ENCODE peak calls at places on chromosomes 3 and 15, in four cellular contexts. V is heart left ventricle, G is cardiac muscle cell, R is nephron progenitor cell. C is an unnamed sample.

GRCh38 chr3:171680690-171681416 is 129.4 kb downstream of the PLD1 start:
- DNase-seq in V (no peak), G (no peak), R (no peak), C (no peak)

GRCh38 chr3:66195347-66195783 is 25.4 kb upstream of the SLC25A26 start:
- DNase-seq in G (peak; percentile 54), R (peak; percentile 53), V (peak; percentile 64), C (no peak)

GRCh38 chr15:27097506-27097905 is 126.5 kb downstream of the GABRG3 start:
- DNase-seq in G (no peak), R (no peak), V (no peak), C (no peak)

GRCh38 chr3:72011495-72011894 is 226.5 kb upstream of the PROK2 start:
- DNase-seq in R (no peak), V (no peak), G (peak; percentile 69), C (no peak)

GRCh38 chr3:111668912-111669488 is 73.9 kb upstream of the ZBED2 start:
- DNase-seq in G (peak; percentile 74), V (no peak), R (peak; percentile 8), C (no peak)

GRCh38 chr15:94174399-94174802 is 57.0 kb upstream of the MCTP2 start:
- DNase-seq in R (no peak), G (no peak), V (no peak), C (no peak)

GRCh38 chr15:93228546-93228945 is 139.5 kb upstream of the RGMA start:
- DNase-seq in R (no peak), V (no peak), G (no peak), C (no peak)

GRCh38 chr15:31758126-31758525 is 272.2 kb upstream of the CHRNA7 start:
- DNase-seq in R (no peak), V (peak; percentile 39), G (peak; percentile 44), C (no peak)

GRCh38 chr3:141303481-141304223 is 64.7 kb upstream of the ZBTB38 start:
- DNase-seq in R (peak; percentile 62), G (peak; percentile 89), V (peak; percentile 48), C (no peak)

GRCh38 chr15:71329509-71330260 is 214.4 kb downstream of the THSD4 start:
- DNase-seq in G (peak; percentile 76), R (no peak), V (no peak), C (no peak)

GRCh38 chr3:179021119-179021903 is 50.3 kb downstream of the ZMAT3 start:
- DNase-seq in V (no peak), G (no peak), R (no peak), C (no peak)

GRCh38 chr15:43903864-43904290 is 77.1 kb downstream of the WDR76 start:
- DNase-seq in G (peak; percentile 75), R (peak; percentile 78), V (peak; percentile 37), C (peak; percentile 17)

GRCh38 chr3:45948409-45948808 is 5.1 kb downstream of the CXCR6 start:
- DNase-seq in V (no peak), R (no peak), G (peak; percentile 48), C (no peak)

GRCh38 chr3:133734305-133734704 is 11.9 kb upstream of the TF start:
- DNase-seq in V (no peak), G (no peak), R (no peak), C (no peak)

GRCh38 chr3:31531465-31531991 is 1.2 kb upstream of the STT3B start:
- DNase-seq in R (no peak), G (no peak), V (no peak), C (no peak)

GRCh38 chr3:124346487-124346886 is 354.6 kb upstream of the ROPN1 start:
- DNase-seq in G (no peak), R (no peak), V (no peak), C (no peak)

GRCh38 chr3:6062226-6063187 is 798.4 kb upstream of the GRM7 start:
- DNase-seq in G (no peak), R (no peak), V (no peak), C (no peak)

GRCh38 chr3:53841296-53841695 is 4.9 kb downstream of the CHDH start:
- DNase-seq in R (no peak), G (no peak), V (no peak), C (no peak)
- TF ChIP-seq CTCF in R (no peak), G (no peak), V (no peak), C (no peak)

DNA sequence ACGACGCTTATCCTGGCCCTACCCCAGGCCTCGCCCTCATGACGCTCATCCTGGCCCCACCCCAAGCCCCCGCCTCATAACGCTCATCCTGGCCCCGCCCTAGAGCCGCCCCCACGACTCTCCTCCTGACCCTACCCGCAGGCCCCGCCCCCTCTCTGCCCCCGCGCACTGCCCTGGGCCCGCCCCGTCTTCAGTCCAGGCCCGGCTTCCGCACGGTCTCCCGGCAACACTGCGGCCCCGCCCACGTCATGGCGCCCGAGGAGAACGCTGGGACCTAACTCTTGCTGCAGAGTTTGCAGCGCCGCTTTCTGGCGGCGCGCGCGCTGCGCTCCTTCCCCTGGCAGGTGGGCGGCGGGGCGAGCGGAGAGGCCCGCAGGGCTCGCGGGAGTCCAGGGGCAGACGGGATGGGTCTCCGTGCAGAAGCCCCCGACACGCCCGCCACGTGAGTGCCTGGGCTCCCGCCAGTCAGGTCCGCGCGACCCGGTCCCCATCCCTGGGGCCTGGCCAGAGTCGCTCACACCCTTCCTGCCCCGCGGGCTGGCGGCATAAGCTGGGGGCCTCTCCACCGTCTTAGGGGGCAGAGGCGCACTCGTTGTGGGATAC is 52.5 kb upstream of the ROPN1B start:
- DNase-seq in G (peak; percentile 96), V (no peak), R (peak; percentile 97), C (peak; percentile 86)
- TF ChIP-seq CTCF in G (peak; percentile 39), V (peak; percentile 46), R (no peak), C (no peak)

GRCh38 chr3:49132437-49133225 is at the start of gene LAMB2:
- DNase-seq in R (peak; percentile 85), V (peak; percentile 89), G (peak; percentile 78), C (no peak)
- TF ChIP-seq CTCF in R (no peak), V (no peak), G (peak; percentile 27), C (no peak)

DNA sequence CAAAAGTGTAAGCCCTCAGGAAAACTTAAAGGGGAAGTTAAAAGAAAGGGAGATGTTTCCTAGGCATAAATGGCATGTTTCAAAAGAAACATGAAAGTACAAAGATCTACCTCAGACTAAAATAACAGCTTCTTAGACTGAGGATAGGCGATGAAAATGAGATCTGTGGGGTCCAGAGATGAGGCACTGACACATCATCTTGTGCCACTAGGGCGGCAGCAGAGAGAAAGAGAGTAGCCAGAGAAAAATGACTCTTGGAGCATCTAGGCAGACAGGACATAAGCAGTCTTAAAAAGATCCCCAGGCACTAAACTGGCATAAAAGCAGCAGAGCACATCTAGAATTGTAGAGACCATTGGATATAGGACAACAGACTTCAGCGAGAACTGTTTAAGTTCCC is 42.5 kb upstream of the RFX7 start:
- DNase-seq in V (no peak), R (no peak), G (no peak), C (no peak)
- TF ChIP-seq CTCF in V (no peak), R (no peak), G (peak; percentile 6), C (no peak)

DNA sequence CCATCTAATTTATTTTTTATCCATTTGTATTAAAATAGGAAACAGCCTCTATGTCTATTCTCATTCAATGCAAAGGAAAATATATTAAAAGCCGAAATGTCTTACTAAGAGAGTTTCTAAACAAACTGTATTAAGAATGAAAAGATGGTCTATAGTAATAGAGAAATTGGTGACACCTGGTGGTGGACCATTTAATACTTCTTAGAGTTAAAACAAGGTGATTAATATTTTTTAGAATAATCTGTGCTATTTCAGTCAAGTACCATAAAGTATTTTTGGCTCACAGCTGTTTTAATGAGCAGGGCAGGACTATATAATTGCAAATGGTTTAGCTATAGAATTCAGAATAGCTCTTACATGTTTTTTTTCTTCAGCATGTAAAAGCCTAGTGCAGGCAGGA is 55.7 kb downstream of the SYNPR start:
- DNase-seq in G (peak; percentile 26), R (no peak), V (no peak), C (no peak)
- TF ChIP-seq CTCF in G (peak; percentile 21), R (no peak), V (peak; percentile 25), C (no peak)

GRCh38 chr15:101100593-101101442 is 151.0 kb downstream of the CHSY1 start:
- DNase-seq in G (no peak), V (no peak), R (no peak), C (no peak)
- TF ChIP-seq CTCF in G (no peak), V (no peak), R (no peak), C (no peak)

C was measured in natural killer cell.